ENCODE peak calls at places on chromosomes 4 and X, in six cellular contexts. R is HCT116, T is K562, G is HepG2, N is H1, I is GM12878. B is an unnamed sample.

GRCh38 chr4:31235961-31236360 is 515.8 kb downstream of the PCDH7 start:
- DNase-seq in N (no peak), I (no peak), R (no peak), T (no peak), G (no peak), B (no peak)

GRCh38 chr4:75895744-75896314 is 6.4 kb downstream of the PPEF2 start:
- DNase-seq in T (peak), I (no peak), N (no peak), R (peak), G (peak), B (peak)

GRCh38 chr4:139556735-139557505 is 901 bp upstream of the SETD7 start:
- DNase-seq in R (no peak), T (no peak), G (no peak), N (peak), I (no peak), B (peak)

GRCh38 chrX:11540532-11541377 is 125.0 kb downstream of the ARHGAP6 start:
- DNase-seq in G (no peak), I (peak), R (no peak), T (no peak), N (no peak), B (peak)

GRCh38 chr4:185238261-185238681 is 28.9 kb downstream of the SNX25 start:
- DNase-seq in I (no peak), N (no peak), T (no peak), G (no peak), R (no peak), B (no peak)

GRCh38 chr4:1409806-1410425 is 3.7 kb upstream of the NKX1-1 start:
- DNase-seq in G (no peak), T (no peak), I (no peak), R (no peak), N (no peak), B (no peak)

GRCh38 chrX:115330498-115331138 is 41.1 kb downstream of the LUZP4 start:
- DNase-seq in I (peak), G (peak), R (peak), N (no peak), T (peak), B (peak)

GRCh38 chrX:130696542-130696941 is 206.5 kb downstream of the ENOX2 start:
- DNase-seq in G (no peak), N (no peak), I (no peak), T (no peak), R (no peak), B (no peak)

GRCh38 chrX:47366051-47366722 is 4.2 kb upstream of the ZNF157 start:
- DNase-seq in G (no peak), T (peak), I (peak), R (no peak), N (peak), B (peak)

GRCh38 chr4:150078996-150079581 is 844 bp downstream of the DCLK2 start:
- DNase-seq in N (peak), I (no peak), R (no peak), T (no peak), G (no peak), B (peak)

GRCh38 chr4:74618166-74618565 is 173.2 kb downstream of the AREG start:
- DNase-seq in R (no peak), T (no peak), I (no peak), G (no peak), N (no peak), B (no peak)

GRCh38 chr4:183876268-183876934 is 28.7 kb upstream of the STOX2 start:
- DNase-seq in G (no peak), I (no peak), N (no peak), T (no peak), R (no peak), B (no peak)

GRCh38 chr4:101019941-101020401 is 327.4 kb downstream of the PPP3CA start:
- DNase-seq in N (no peak), I (peak), T (no peak), R (peak), G (peak), B (no peak)

GRCh38 chr4:38381788-38382187 is 282.2 kb upstream of the KLF3 start:
- DNase-seq in R (no peak), I (no peak), N (no peak), T (no peak), G (no peak), B (no peak)

GRCh38 chr4:155854597-155855226 is 11.4 kb downstream of the ASIC5 start:
- DNase-seq in I (no peak), R (no peak), G (no peak), T (no peak), N (no peak), B (peak)

GRCh38 chrX:106581856-106582255 is 29.9 kb upstream of the RADX start:
- DNase-seq in G (no peak), R (no peak), I (no peak), T (no peak), N (no peak), B (no peak)

GRCh38 chrX:25810202-25810601 is 327.9 kb upstream of the MAGEB18 start:
- DNase-seq in T (no peak), N (no peak), G (no peak), I (no peak), R (no peak), B (no peak)

GRCh38 chr4:7009591-7009990 is 33.6 kb upstream of the TADA2B start:
- DNase-seq in I (no peak), N (no peak), R (no peak), T (no peak), G (no peak), B (no peak)

GRCh38 chr4:829291-829690 is 3.4 kb upstream of the CPLX1 start:
- DNase-seq in I (no peak), G (no peak), N (no peak), T (no peak), R (no peak), B (no peak)

GRCh38 chr4:25861951-25862410 is 807 bp downstream of the SEL1L3 start:
- DNase-seq in R (no peak), I (no peak), T (no peak), N (peak), G (no peak), B (peak)

GRCh38 chrX:129939986-129940385 is 34.0 kb downstream of the UTP14A start:
- DNase-seq in I (no peak), G (no peak), T (no peak), R (no peak), N (no peak), B (no peak)

GRCh38 chr4:123217676-123218075 is 178.9 kb upstream of the SPRY1 start:
- DNase-seq in N (no peak), G (no peak), T (no peak), R (no peak), I (no peak), B (no peak)

GRCh38 chrX:150219374-150220185 is 143.5 kb upstream of the MAMLD1 start:
- DNase-seq in I (no peak), G (no peak), T (no peak), N (peak), R (no peak), B (no peak)

GRCh38 chr4:8267077-8267476 is 2.5 kb upstream of the HTRA3 start:
- DNase-seq in G (peak), I (no peak), N (peak), T (peak), R (peak), B (peak)

GRCh38 chrX:39755152-39756032 is 342.4 kb downstream of the BCOR start:
- DNase-seq in I (no peak), N (no peak), T (peak), G (peak), R (peak), B (no peak)

GRCh38 chrX:31851761-31852160 is 779.9 kb upstream of the FTHL17 start:
- DNase-seq in R (no peak), T (no peak), I (no peak), G (no peak), N (no peak), B (no peak)

GRCh38 chrX:136909119-136909705 is 28.7 kb upstream of the RBMX start:
- DNase-seq in G (peak), I (peak), R (peak), N (peak), T (peak), B (peak)

GRCh38 chrX:48864210-48864609 is 28.8 kb upstream of the PCSK1N start:
- DNase-seq in G (peak), I (no peak), T (no peak), N (no peak), R (no peak), B (no peak)

GRCh38 chr4:14218641-14219040 is 591.1 kb upstream of the BOD1L1 start:
- DNase-seq in I (no peak), R (no peak), G (no peak), T (no peak), N (no peak), B (no peak)

GRCh38 chrX:1397441-1397840 is 5.5 kb upstream of the SLC25A6 start:
- DNase-seq in T (no peak), N (no peak), G (no peak), I (no peak), R (no peak), B (no peak)

GRCh38 chr4:151669990-151670389 is 90.8 kb downstream of the GATB start:
- DNase-seq in N (no peak), T (no peak), R (no peak), I (no peak), G (no peak), B (no peak)

GRCh38 chrX:107684956-107685385 is 56.7 kb downstream of the PRPS1 start:
- DNase-seq in R (no peak), G (no peak), I (no peak), T (peak), N (no peak), B (no peak)

GRCh38 chr4:138242076-138242829 is at the start of gene SLC7A11:
- DNase-seq in T (peak), N (peak), R (peak), I (peak), G (peak), B (no peak)

GRCh38 chr4:89545315-89545714 is 237.7 kb upstream of the GPRIN3 start:
- DNase-seq in R (no peak), T (no peak), G (no peak), N (no peak), I (no peak), B (no peak)

GRCh38 chrX:2614911-2615310 is 76.2 kb upstream of the CD99 start:
- DNase-seq in I (no peak), N (no peak), T (no peak), G (no peak), R (no peak), B (peak)

GRCh38 chr4:53928825-53929224 is 135.6 kb downstream of the CHIC2 start:
- DNase-seq in N (no peak), R (no peak), I (no peak), T (no peak), G (no peak), B (no peak)

GRCh38 chr4:1325176-1325480 is 21.9 kb upstream of the UVSSA start:
- DNase-seq in G (no peak), R (no peak), N (no peak), T (no peak), I (no peak), B (no peak)

GRCh38 chr4:24657768-24658617 is 73.6 kb upstream of the DHX15 start:
- DNase-seq in I (peak), R (peak), N (no peak), G (peak), T (no peak), B (peak)
- TF ChIP-seq JUND in I (no peak), R (no peak), N (no peak), G (no peak), T (no peak), B (no peak)

DNA sequence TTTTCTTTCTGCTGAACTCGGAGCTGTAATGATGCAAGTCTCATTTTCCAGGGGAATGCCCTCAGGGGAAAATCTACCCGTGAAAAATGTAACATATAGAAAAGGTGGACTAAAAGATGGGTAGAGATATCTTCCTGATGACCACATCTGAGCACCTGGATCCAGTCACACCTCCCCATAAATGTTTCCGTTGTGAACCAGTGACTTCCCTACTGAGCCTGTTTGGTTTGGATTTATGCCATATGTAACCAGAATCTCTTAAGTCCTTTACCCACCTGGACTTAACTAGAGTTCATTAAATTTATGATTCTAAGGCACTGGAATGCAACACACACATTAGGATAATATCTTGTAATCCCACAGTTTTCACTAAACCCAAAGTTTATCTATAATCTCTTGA is 171.1 kb downstream of the ZNF330 start:
- DNase-seq in G (no peak), N (no peak), T (no peak), I (no peak), R (no peak), B (no peak)
- TF ChIP-seq JUND in G (no peak), N (no peak), T (no peak), I (no peak), R (no peak), B (no peak)

GRCh38 chr4:120685756-120686278 is 236.7 kb downstream of the PRDM5 start:
- DNase-seq in T (no peak), I (no peak), N (no peak), R (no peak), G (no peak), B (no peak)
- TF ChIP-seq JUND in T (no peak), I (no peak), N (no peak), R (no peak), G (no peak), B (no peak)

GRCh38 chr4:84496356-84497219 is 2.5 kb downstream of the NKX6-1 start:
- DNase-seq in G (no peak), T (no peak), N (peak), R (no peak), I (no peak), B (no peak)

GRCh38 chr4:84498203-84499026 is 677 bp downstream of the NKX6-1 start:
- DNase-seq in G (no peak), I (no peak), T (no peak), R (peak), N (no peak), B (peak)

GRCh38 chr4:84497835-84498202 is 1.3 kb downstream of the NKX6-1 start:
- DNase-seq in G (no peak), R (no peak), I (no peak), N (peak), T (no peak), B (no peak)

GRCh38 chr4:84495448-84496221 is 3.5 kb downstream of the NKX6-1 start:
- DNase-seq in G (no peak), R (no peak), T (no peak), N (peak), I (no peak), B (no peak)

GRCh38 chr4:84497220-84497834 is 1.8 kb downstream of the NKX6-1 start:
- DNase-seq in N (peak), R (no peak), G (no peak), I (no peak), T (no peak), B (no peak)
- TF ChIP-seq JUND in N (no peak), R (no peak), G (no peak), I (no peak), T (no peak), B (no peak)

GRCh38 chr4:5660185-5660584 is 48.2 kb downstream of the EVC2 start:
- DNase-seq in T (no peak), R (no peak), I (no peak), G (no peak), N (no peak), B (no peak)
- TF ChIP-seq JUND in T (no peak), R (no peak), I (no peak), G (no peak), N (no peak), B (no peak)

DNA sequence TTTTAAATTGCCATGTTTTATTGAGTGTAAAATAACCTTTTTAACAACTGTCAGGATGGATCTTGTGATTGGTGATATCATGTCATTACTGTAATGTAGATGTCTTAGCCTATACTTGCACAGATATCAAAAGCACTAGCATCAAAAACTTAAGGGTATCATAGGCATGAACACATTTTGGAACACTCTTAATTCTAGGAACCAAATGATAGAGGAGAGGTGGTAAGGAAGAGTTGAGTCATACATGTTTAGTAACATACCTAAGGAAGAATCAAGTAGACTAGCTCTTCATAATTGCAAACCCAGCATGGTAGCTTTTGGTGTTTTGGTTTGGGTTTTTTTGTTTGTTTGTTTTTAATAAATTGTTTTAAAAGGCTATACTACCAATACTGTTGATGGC is 43.4 kb downstream of the SMARCAD1 start:
- DNase-seq in I (no peak), R (no peak), T (no peak), G (no peak), N (no peak), B (no peak)
- TF ChIP-seq JUND in I (no peak), R (no peak), T (no peak), G (no peak), N (no peak), B (no peak)

DNA sequence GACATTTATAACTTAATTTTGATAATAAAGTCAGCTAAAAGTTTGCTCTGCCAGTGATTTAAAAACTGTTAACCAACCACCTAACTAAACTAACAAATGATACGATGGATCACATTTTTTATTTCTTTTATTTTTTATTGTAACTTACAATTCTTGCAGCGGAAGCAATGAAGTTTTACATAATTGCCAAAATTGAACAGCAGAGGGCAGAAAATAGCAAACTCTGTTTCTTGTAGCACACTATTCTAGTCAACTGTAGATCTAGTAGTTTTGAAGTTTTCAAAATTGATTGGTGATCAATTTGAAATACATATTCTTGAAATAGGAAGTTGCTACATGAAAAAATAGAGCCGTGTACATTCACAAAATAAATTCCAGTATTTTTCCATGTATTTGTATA is 2.8 kb upstream of the GRIA2 start:
- DNase-seq in I (no peak), G (peak), N (no peak), T (no peak), R (peak), B (no peak)
- TF ChIP-seq JUND in I (no peak), G (no peak), N (no peak), T (no peak), R (no peak), B (no peak)

DNA sequence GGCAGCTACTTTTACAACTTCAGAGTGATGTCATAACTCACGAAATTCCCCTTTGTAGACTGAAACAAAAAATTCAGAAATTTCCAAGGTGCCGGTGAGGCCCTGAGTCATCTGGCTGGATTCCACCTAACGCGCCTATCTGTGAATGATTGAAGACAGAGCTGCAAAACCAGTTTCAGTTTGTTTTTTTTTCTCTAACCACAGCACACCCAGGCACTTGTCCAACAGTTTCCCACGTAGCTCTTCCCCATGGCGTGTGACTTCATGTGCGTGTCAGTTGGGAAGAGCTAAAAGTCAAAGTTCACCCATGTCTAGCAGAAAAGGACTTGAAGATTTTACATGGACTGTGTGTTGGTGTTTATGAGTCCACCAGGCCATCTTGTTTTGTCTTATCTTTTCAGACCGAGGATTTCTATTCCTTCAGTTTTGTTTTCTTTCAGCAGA is 16.3 kb downstream of the TCEANC start:
- DNase-seq in R (peak), G (peak), T (peak), N (no peak), I (peak), B (no peak)
- TF ChIP-seq JUND in R (peak), G (no peak), T (peak), N (no peak), I (no peak), B (peak)

B was measured in T47D.